ENCODE peak calls at places on chromosome X, in five cellular contexts. F is HS-5; Z is CD4-positive, alpha-beta T cell; J is EL; B is HuH-7.5. T is an unnamed sample.

GRCh38 chrX:55709735-55710134 is 7.8 kb upstream of the RRAGB start:
- DNase-seq in F (no peak), Z (no peak), J (peak; percentile 7), B (no peak), T (no peak)

GRCh38 chrX:110836982-110837381 is 41.4 kb upstream of the CHRDL1 start:
- DNase-seq in F (no peak), Z (no peak), J (no peak), B (no peak), T (no peak)

GRCh38 chrX:72554448-72555140 is 18.0 kb downstream of the HDAC8 start:
- DNase-seq in F (no peak), Z (no peak), J (no peak), B (no peak), T (no peak)

GRCh38 chrX:47218920-47219815 is 687 bp downstream of the CDK16 start:
- DNase-seq in F (no peak), Z (peak; percentile 24), J (peak; percentile 12), B (no peak), T (no peak)

GRCh38 chrX:1140236-1140681 is 72.2 kb downstream of the CRLF2 start:
- DNase-seq in F (no peak), Z (no peak), J (no peak), B (no peak), T (no peak)

GRCh38 chrX:39152106-39152649 is 350.9 kb downstream of the MID1IP1 start:
- DNase-seq in F (no peak), Z (no peak), J (no peak), B (peak; percentile 18), T (no peak)

GRCh38 chrX:84933956-84934556 is 69.6 kb upstream of the APOOL start:
- DNase-seq in F (no peak), Z (no peak), J (no peak), B (no peak), T (no peak)

GRCh38 chrX:71679575-71680207 is 12.3 kb downstream of the LOC101059915 start:
- DNase-seq in F (no peak), Z (no peak), J (no peak), B (no peak), T (no peak)

GRCh38 chrX:10023821-10024220 is 56.7 kb downstream of the CLDN34 start:
- DNase-seq in F (no peak), Z (no peak), J (no peak), B (no peak), T (no peak)

GRCh38 chrX:70026112-70026850 is 23.5 kb downstream of the AWAT2 start:
- DNase-seq in F (no peak), Z (no peak), J (peak; percentile 20), B (no peak), T (no peak)

GRCh38 chrX:69280956-69281355 is 115.7 kb upstream of the PJA1 start:
- DNase-seq in F (no peak), Z (no peak), J (no peak), B (no peak), T (no peak)

GRCh38 chrX:31222946-31223345 is 151.1 kb upstream of the FTHL17 start:
- DNase-seq in F (no peak), Z (no peak), J (no peak), B (no peak), T (no peak)

GRCh38 chrX:134246282-134246681 is 9.3 kb downstream of the CCDC160 start:
- DNase-seq in F (no peak), Z (no peak), J (no peak), B (no peak), T (no peak)